ENCODE peak calls at places on chromosomes 12 and 14, in seven cellular contexts. Y, O, K, L, A, T and S are unnamed samples.

GRCh38 chr12:27003421-27004311 is 10.5 kb downstream of the TM7SF3 start:
- DNase-seq in T (no peak), O (no peak), Y (no peak), L (no peak), A (no peak), K (no peak), S (no peak)

GRCh38 chr12:103679771-103680170 is 92.7 kb downstream of the STAB2 start:
- DNase-seq in L (no peak), K (no peak), A (no peak), O (no peak), T (no peak), Y (no peak), S (no peak)

GRCh38 chr12:12070674-12071661 is at the start of gene BCL2L14:
- DNase-seq in L (no peak), K (no peak), T (peak; percentile 49), Y (no peak), A (no peak), O (peak; percentile 19), S (no peak)

GRCh38 chr12:18951219-18951618 is 178.3 kb upstream of the PLEKHA5 start:
- DNase-seq in O (no peak), A (no peak), K (no peak), L (no peak), Y (no peak), T (no peak), S (no peak)

GRCh38 chr12:47769234-47770085 is 3.6 kb upstream of the SLC48A1 start:
- DNase-seq in O (no peak), A (no peak), Y (no peak), K (no peak), T (no peak), L (no peak), S (no peak)

GRCh38 chr12:109309441-109310246 is 560 bp upstream of the FOXN4 start:
- DNase-seq in T (no peak), L (no peak), Y (no peak), O (no peak), A (no peak), K (no peak), S (no peak)

GRCh38 chr14:90740946-90741681 is 75.1 kb downstream of the TTC7B start:
- DNase-seq in K (no peak), L (no peak), T (no peak), A (no peak), O (no peak), Y (no peak), S (peak; percentile 52)

GRCh38 chr14:94768521-94769412 is 1.1 kb downstream of the GSC start:
- DNase-seq in A (no peak), K (no peak), L (peak; percentile 19), O (no peak), T (no peak), Y (no peak), S (no peak)

GRCh38 chr12:128761305-128761880 is 62.4 kb downstream of the SLC15A4 start:
- DNase-seq in T (no peak), O (no peak), A (no peak), Y (no peak), K (no peak), L (no peak), S (no peak)

GRCh38 chr12:22979854-22980253 is 354.9 kb downstream of the ETNK1 start:
- DNase-seq in L (no peak), Y (no peak), A (no peak), K (no peak), T (no peak), O (no peak), S (no peak)

GRCh38 chr12:65113621-65114035 is 7.5 kb downstream of the WIF1 start:
- DNase-seq in T (no peak), L (no peak), O (no peak), Y (no peak), K (no peak), A (no peak), S (no peak)

GRCh38 chr12:39692258-39692853 is 72.8 kb upstream of the ABCD2 start:
- DNase-seq in L (no peak), Y (no peak), A (no peak), K (peak; percentile 28), T (no peak), O (peak; percentile 2), S (no peak)

GRCh38 chr14:65949711-65950516 is 536.3 kb upstream of the CCDC196 start:
- DNase-seq in L (peak; percentile 16), K (no peak), T (peak; percentile 62), O (no peak), Y (peak; percentile 82), A (no peak), S (no peak)

GRCh38 chr14:69701857-69702256 is 65.1 kb upstream of the SRSF5 start:
- DNase-seq in Y (no peak), T (no peak), K (no peak), L (no peak), A (no peak), O (no peak), S (no peak)

GRCh38 chr12:28089363-28089762 is 100.9 kb upstream of the CCDC91 start:
- DNase-seq in K (no peak), A (no peak), Y (no peak), L (no peak), O (peak; percentile 28), T (no peak), S (no peak)

GRCh38 chr12:66726531-66726930 is 47.7 kb upstream of the GRIP1 start:
- DNase-seq in L (no peak), Y (no peak), O (no peak), A (no peak), T (no peak), K (no peak), S (no peak)

GRCh38 chr12:67391034-67391433 is 121.9 kb downstream of the CAND1 start:
- DNase-seq in L (no peak), A (no peak), O (no peak), T (no peak), K (no peak), Y (no peak), S (no peak)

GRCh38 chr12:95582230-95583058 is 31.2 kb upstream of the USP44 start:
- DNase-seq in K (no peak), A (peak; percentile 41), O (peak; percentile 54), L (no peak), T (no peak), Y (no peak), S (no peak)

DNA sequence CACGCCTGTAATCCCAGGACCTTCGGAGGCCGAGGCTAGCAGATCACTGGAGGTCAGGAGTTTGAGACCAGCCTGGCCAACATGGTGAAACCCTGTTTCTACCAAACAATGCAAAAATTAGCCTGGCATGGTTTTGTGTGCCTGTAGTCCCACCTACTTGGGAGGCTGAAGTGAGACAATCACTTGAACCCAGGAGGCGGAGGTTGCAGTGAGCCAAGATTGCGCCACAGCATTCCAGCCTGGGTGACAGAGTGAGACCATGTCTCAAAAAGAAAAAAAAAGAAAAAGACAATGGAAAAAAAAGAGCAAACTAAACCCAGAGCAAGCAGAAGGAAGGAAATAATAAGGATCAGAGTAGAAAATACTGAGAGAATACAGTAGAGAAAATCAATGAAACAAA is 5.4 kb downstream of the CHURC1 start:
- DNase-seq in Y (no peak), O (no peak), A (no peak), L (no peak), K (no peak), T (peak; percentile 44), S (no peak)
- H3K4me1 ChIP-seq in Y (peaks cover 14% of the 10 kb centered on the region), O (peaks cover 6% of the 10 kb centered on the region), A (peaks cover 35% of the 10 kb centered on the region), L (peaks cover 8% of the 10 kb centered on the region), K (peaks cover 72% of the 10 kb centered on the region), T (peaks cover 18% of the 10 kb centered on the region), S (peaks cover 41% of the 10 kb centered on the region)

GRCh38 chr12:6465467-6466183 is 4.9 kb downstream of the VAMP1 start:
- DNase-seq in O (peak; percentile 78), Y (peak; percentile 53), L (no peak), A (peak; percentile 87), K (peak; percentile 66), T (peak; percentile 63), S (no peak)
- H3K4me1 ChIP-seq in O (peaks cover 4% of the 10 kb centered on the region), Y (peaks cover 27% of the 10 kb centered on the region), L (peaks cover 3% of the 10 kb centered on the region), A (peaks cover 29% of the 10 kb centered on the region), K (peaks cover 79% of the 10 kb centered on the region), T (peaks cover 11% of the 10 kb centered on the region), S (peaks cover 45% of the 10 kb centered on the region)

DNA sequence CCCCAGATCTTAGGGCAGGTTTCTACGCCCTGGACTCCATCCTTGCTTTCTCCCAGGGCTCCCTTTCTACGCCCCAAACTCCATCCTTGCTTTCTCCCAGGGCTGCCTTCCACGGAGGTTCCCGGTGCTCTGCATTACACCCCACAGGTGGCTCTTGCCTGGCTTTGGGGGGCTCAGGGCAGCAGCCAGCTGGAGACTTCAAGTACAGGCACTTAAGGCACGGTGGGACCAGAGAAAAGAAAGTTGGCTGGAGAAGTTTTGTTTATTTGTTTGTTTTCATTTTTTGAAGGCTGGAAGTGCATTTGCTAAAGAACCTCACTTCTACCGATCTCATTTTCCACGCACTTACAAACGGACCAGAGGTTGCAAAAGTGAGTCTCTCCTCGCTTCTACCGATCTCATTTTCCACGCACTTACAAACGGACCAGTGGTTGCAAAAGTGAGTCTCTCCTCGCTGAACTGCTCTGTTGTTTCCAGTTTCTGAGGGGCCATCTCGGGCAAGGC is 103.8 kb upstream of the MED13L start:
- DNase-seq in L (no peak), A (no peak), T (no peak), Y (no peak), K (no peak), O (no peak), S (no peak)
- H3K4me1 ChIP-seq in L (peaks cover 19% of the 10 kb centered on the region), A (peaks cover 91% of the 10 kb centered on the region), T (peaks cover 55% of the 10 kb centered on the region), Y (no peaks in the 10 kb centered on the region), K (no peaks in the 10 kb centered on the region), O (peaks cover 33% of the 10 kb centered on the region), S (peaks cover 44% of the 10 kb centered on the region)

GRCh38 chr12:50545213-50545612 is 40.4 kb downstream of the DIP2B start:
- DNase-seq in Y (no peak), T (no peak), A (no peak), O (no peak), L (no peak), K (no peak), S (no peak)
- H3K4me1 ChIP-seq in Y (peaks cover 32% of the 10 kb centered on the region), T (peaks cover 48% of the 10 kb centered on the region), A (peaks cover 75% of the 10 kb centered on the region), O (peaks cover 3% of the 10 kb centered on the region), L (peaks cover 4% of the 10 kb centered on the region), K (peaks cover 4% of the 10 kb centered on the region), S (peaks cover 33% of the 10 kb centered on the region)

GRCh38 chr14:76716285-76716684 is 45.0 kb upstream of the VASH1 start:
- DNase-seq in O (no peak), L (no peak), T (no peak), A (no peak), Y (no peak), K (no peak), S (peak; percentile 18)

GRCh38 chr14:76718306-76719075 is 42.8 kb upstream of the VASH1 start:
- DNase-seq in Y (no peak), A (no peak), K (no peak), O (no peak), T (no peak), L (no peak), S (no peak)

GRCh38 chr14:76717508-76717907 is 43.8 kb upstream of the VASH1 start:
- DNase-seq in O (no peak), K (no peak), Y (no peak), L (no peak), T (no peak), A (no peak), S (peak; percentile 65)

GRCh38 chr14:76715102-76715926 is 46.0 kb upstream of the VASH1 start:
- DNase-seq in A (no peak), T (no peak), L (no peak), K (no peak), O (no peak), Y (no peak), S (no peak)

GRCh38 chr14:76715927-76716200 is 45.4 kb upstream of the VASH1 start:
- DNase-seq in O (no peak), A (no peak), Y (no peak), K (no peak), T (no peak), L (no peak), S (peak; percentile 54)
- H3K4me1 ChIP-seq in O (peaks cover 5% of the 10 kb centered on the region), A (peaks cover 8% of the 10 kb centered on the region), Y (no peaks in the 10 kb centered on the region), K (peaks cover 6% of the 10 kb centered on the region), T (no peaks in the 10 kb centered on the region), L (peaks cover 6% of the 10 kb centered on the region), S (peaks cover 13% of the 10 kb centered on the region)